ENCODE peak calls at places on chromosomes 3 and 15, in six cellular contexts. X is H9, M is trophoblast cell, O is body of pancreas, K is tibial nerve, T is heart left ventricle. E is an unnamed sample.
A peak's percentile ranks its signal among the peaks of the same experiment; 100 is the strongest.

GRCh38 chr3:9582332-9582731 is 28.7 kb upstream of the LHFPL4 start:
- DNase-seq in K (no peak), O (no peak), X (no peak), T (no peak), M (no peak), E (no peak)

GRCh38 chr15:34889486-34889885 is 80.1 kb downstream of the AQR start:
- DNase-seq in O (no peak), M (no peak), X (no peak), T (no peak), K (no peak), E (no peak)

GRCh38 chr15:37079726-37080125 is 20.6 kb downstream of the MEIS2 start:
- DNase-seq in M (no peak), X (no peak), O (no peak), K (no peak), T (no peak), E (no peak)

GRCh38 chr3:194894538-194894937 is 208.9 kb downstream of the FAM43A start:
- DNase-seq in X (no peak), M (no peak), O (no peak), K (no peak), T (no peak), E (no peak)

GRCh38 chr3:108153451-108153981 is 62.7 kb upstream of the CD47 start:
- DNase-seq in K (no peak), M (peak; percentile 43), O (peak; percentile 58), T (no peak), X (peak; percentile 70), E (peak; percentile 83)

GRCh38 chr15:30905821-30906220 is 2.1 kb downstream of the FAN1 start:
- DNase-seq in X (no peak), M (no peak), O (no peak), T (no peak), K (no peak), E (no peak)

GRCh38 chr3:56878046-56878445 is 76.3 kb upstream of the ARHGEF3 start:
- DNase-seq in K (no peak), X (no peak), O (no peak), M (no peak), T (peak; percentile 25), E (no peak)

GRCh38 chr3:58487140-58487886 is 4.6 kb upstream of the KCTD6 start:
- DNase-seq in O (peak; percentile 52), M (peak; percentile 7), X (no peak), K (no peak), T (peak; percentile 39), E (peak; percentile 37)

GRCh38 chr3:30503431-30503830 is 103.0 kb upstream of the TGFBR2 start:
- DNase-seq in T (no peak), X (no peak), K (no peak), M (no peak), O (no peak), E (peak; percentile 59)

GRCh38 chr3:122103821-122104514 is 48.8 kb downstream of the CD86 start:
- DNase-seq in M (no peak), X (no peak), O (no peak), K (no peak), T (no peak), E (no peak)

GRCh38 chr15:96356494-96357455 is 26.3 kb downstream of the NR2F2 start:
- DNase-seq in O (peak; percentile 71), X (peak; percentile 77), K (peak; percentile 90), T (peak; percentile 80), M (peak; percentile 60), E (no peak)

GRCh38 chr15:22890296-22890695 is 51.8 kb downstream of the NIPA2 start:
- DNase-seq in K (no peak), X (no peak), O (no peak), T (no peak), M (no peak), E (no peak)

GRCh38 chr3:38084019-38084968 is 45.3 kb downstream of the DLEC1 start:
- DNase-seq in O (peak; percentile 27), M (no peak), T (no peak), K (no peak), X (no peak), E (no peak)

GRCh38 chr3:135862361-135862760 is 103.2 kb upstream of the PPP2R3A start:
- DNase-seq in O (no peak), X (no peak), T (no peak), M (no peak), K (no peak), E (no peak)

GRCh38 chr3:68306571-68306970 is 625.8 kb downstream of the TAFA4 start:
- DNase-seq in X (peak; percentile 32), T (no peak), O (no peak), M (no peak), K (no peak), E (no peak)

GRCh38 chr15:47586653-47587224 is 130.6 kb upstream of the SEMA6D start:
- DNase-seq in K (no peak), X (no peak), T (peak; percentile 77), O (no peak), M (no peak), E (no peak)

GRCh38 chr3:133379926-133380325 is 19.9 kb upstream of the BFSP2 start:
- DNase-seq in K (no peak), O (no peak), T (no peak), M (no peak), X (no peak), E (no peak)

GRCh38 chr15:89653578-89653977 is 1.7 kb downstream of the KIF7 start:
- DNase-seq in O (no peak), M (no peak), X (no peak), T (no peak), K (no peak), E (no peak)

GRCh38 chr3:124920718-124921117 is 13.8 kb downstream of the MUC13 start:
- DNase-seq in K (no peak), O (no peak), T (peak; percentile 58), X (no peak), M (no peak), E (no peak)

GRCh38 chr15:80424381-80424780 is 20.2 kb downstream of the ARNT2 start:
- DNase-seq in T (no peak), X (no peak), K (no peak), M (no peak), O (no peak), E (no peak)

GRCh38 chr3:112782481-112782880 is 64.2 kb downstream of the CD200R1L start:
- DNase-seq in K (no peak), T (no peak), O (no peak), X (no peak), M (no peak), E (no peak)

GRCh38 chr15:71559098-71559497 is 251.3 kb upstream of the NR2E3 start:
- DNase-seq in X (no peak), M (no peak), K (no peak), O (no peak), T (no peak), E (peak; percentile 86)

DNA sequence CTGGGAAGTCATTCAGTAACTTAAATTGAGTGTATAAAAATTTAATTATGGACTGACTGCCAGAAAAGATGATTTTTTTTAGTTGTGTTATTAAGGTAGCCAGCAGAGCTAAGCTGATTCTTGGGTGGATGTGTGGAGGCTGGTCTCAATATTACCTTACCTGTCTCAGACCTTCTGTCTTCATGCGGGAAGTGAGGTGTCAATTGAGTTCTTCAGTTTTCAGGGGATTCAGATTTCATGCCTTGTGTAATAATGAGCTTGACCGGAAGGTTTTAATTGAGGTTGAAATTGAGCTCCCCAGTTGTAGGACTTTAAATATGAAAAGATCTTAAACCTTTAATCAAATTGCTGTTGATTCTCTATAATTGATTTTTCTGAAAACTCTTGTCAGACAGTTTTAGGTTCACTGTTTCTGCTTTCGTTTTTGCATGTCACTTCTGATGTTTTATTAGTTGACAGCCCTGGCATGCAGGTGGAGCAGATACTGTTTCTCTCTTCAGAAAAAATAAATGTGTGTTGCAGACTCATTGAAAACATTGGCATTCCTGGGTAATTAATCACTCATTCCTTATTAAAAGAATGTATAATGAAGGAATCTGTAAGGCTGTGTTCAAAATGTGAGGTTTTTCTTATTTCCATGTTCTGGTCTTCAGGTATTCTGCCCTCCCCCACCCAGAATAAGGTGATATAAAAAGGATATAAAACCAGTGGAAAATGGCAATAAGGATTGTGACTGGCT is 54.5 kb downstream of the PSMD6 start:
- DNase-seq in M (no peak), T (no peak), K (no peak), O (no peak), X (no peak), E (no peak)
- H3K4me1 ChIP-seq in M (peaks cover 19% of the 10 kb centered on the region), T (peaks cover 72% of the 10 kb centered on the region), K (peaks cover 48% of the 10 kb centered on the region), O (peaks cover 97% of the 10 kb centered on the region), X (peaks cover 17% of the 10 kb centered on the region), E (peaks cover 26% of the 10 kb centered on the region)

DNA sequence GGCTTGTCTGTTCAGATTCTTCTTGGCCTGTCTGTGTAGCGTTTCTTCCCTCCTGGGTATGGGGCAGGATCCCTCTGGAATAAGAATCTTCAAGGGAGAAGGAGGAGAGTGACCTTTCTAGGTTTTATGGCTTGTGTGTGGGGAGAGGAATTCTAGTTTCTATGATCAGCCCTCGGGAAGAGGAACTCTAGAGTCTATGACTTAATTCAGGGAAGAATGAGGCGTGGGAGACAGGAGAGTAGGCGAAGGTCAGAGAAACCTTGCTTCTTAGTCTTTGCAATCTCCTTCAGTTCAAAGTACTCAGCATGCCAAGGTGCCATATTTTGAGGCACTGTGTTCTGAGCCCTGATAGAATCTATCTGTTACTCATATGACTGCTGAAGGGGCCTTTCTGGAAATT is 99.2 kb upstream of the C3orf80 start:
- DNase-seq in M (no peak), O (no peak), T (no peak), X (no peak), K (no peak), E (no peak)
- H3K27ac ChIP-seq in M (no peak overlapping the region), O (no peak overlapping the region), T (no peak overlapping the region), X (no peak overlapping the region), K (no peak overlapping the region), E (no peak overlapping the region)

DNA sequence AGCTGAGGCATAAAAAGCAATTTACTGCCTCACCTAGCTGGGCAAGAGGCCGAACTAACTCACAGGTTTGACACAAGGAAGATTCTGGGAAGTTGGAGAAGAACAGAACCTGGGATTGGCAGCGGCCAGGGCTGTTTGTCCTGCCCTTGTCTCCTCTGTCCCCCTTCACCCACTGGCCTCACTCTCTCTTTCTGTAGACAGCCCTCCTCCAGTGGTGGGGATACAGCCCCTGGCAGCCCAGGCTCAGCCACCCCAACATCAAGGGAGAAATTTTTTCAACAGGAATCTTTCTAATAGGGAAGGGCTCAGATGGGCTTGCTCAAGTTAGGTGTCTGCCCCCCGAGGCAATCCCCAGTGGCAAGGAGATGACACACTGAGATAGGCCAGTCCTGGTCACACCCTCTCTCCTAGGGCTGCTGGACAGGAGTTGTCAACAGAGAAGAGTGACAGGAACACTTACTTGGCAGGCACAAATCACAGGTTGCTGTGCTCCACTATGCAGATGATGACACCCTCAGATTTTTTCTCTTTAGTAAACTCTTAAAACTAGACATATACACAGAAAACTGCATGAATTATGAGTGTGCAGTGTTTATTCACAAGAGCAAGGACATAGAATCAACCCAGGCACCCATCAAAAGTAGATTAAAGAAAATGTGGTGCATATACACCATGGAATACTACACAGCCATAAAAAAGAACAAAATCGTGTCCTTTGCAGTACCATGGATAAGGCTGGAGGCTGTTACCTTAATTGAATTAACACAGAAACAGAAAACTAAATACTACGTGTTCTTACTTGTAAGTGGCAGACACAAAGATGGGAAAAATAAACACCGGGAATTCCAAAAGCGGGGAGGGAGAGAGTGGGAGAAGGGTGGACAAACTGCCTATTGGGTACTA is 36.4 kb downstream of the PLA2G4D start:
- DNase-seq in T (no peak), O (no peak), M (peak; percentile 82), K (no peak), X (no peak), E (no peak)
- H3K4me1 ChIP-seq in T (peaks cover 13% of the 10 kb centered on the region), O (peaks cover 53% of the 10 kb centered on the region), M (no peaks in the 10 kb centered on the region), K (no peaks in the 10 kb centered on the region), X (no peaks in the 10 kb centered on the region), E (peaks cover 12% of the 10 kb centered on the region)

DNA sequence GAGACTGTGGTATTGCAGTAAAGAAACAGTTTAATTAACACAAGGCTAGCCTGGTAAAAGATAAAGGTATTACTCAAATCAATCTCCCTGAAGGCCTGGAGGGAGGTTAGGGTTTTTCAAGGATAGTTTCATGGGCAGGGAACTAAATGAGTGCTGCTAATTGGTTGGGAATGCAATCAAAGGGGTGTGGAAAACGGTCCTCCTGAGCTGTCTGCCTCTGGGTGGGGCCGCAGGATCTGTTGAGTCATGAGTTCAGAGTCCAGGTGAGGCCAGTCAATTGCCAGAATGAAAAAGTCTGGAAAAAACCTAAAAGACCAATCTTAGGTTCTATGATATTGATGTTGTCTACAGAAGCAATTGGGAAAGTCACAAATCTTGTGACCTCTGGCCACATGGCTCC is 293.2 kb downstream of the MCTP2 start:
- DNase-seq in T (no peak), X (no peak), O (no peak), M (no peak), K (no peak), E (peak; percentile 78)
- H3K27ac ChIP-seq in T (no peak overlapping the region), X (no peak overlapping the region), O (no peak overlapping the region), M (no peak overlapping the region), K (no peak overlapping the region), E (peak overlapping the region; percentile 29)